ENCODE peak calls at places on chromosomes 7 and 10, in five cellular contexts. Y is GM23338, U is upper lobe of left lung, N is HCT116, F is HepG2. J is an unnamed sample. For H3K4me1, the result is how much of the 10 kb centered on the place peaks cover.

GRCh38 chr7:152904698-152905097 is 145.1 kb downstream of the ACTR3B start:
- ATAC-seq in Y (no peak), U (no peak), N (no peak), F (no peak), J (no peak)

GRCh38 chr10:35409808-35410207 is 73.5 kb downstream of the CCNY start:
- ATAC-seq in Y (no peak), U (no peak), N (no peak), F (peak), J (no peak)

GRCh38 chr10:49024484-49024883 is 84.8 kb upstream of the LRRC18 start:
- ATAC-seq in Y (no peak), U (no peak), N (no peak), F (no peak), J (no peak)

GRCh38 chr10:113469796-113470195 is 83.1 kb upstream of the HABP2 start:
- ATAC-seq in Y (no peak), U (no peak), N (no peak), F (no peak), J (no peak)

GRCh38 chr7:140754506-140754905 is 58.0 kb downstream of the NDUFB2 start:
- ATAC-seq in Y (no peak), U (no peak), N (no peak), F (no peak), J (no peak)

GRCh38 chr10:12597800-12598750 is 248.7 kb downstream of the CAMK1D start:
- ATAC-seq in Y (no peak), U (no peak), N (no peak), F (no peak), J (no peak)

GRCh38 chr7:99404977-99405320 is 3.4 kb downstream of the PDAP1 start:
- ATAC-seq in Y (no peak), U (no peak), N (no peak), F (no peak), J (no peak)

GRCh38 chr10:59134302-59134701 is 42.1 kb upstream of the PHYHIPL start:
- ATAC-seq in Y (no peak), U (no peak), N (no peak), F (no peak), J (no peak)

GRCh38 chr7:98054585-98054984 is 52.1 kb upstream of the LMTK2 start:
- ATAC-seq in Y (no peak), U (no peak), N (no peak), F (no peak), J (no peak)

GRCh38 chr10:79081353-79082034 is 12.7 kb downstream of the ZMIZ1 start:
- ATAC-seq in Y (no peak), U (no peak), N (no peak), F (no peak), J (no peak)

GRCh38 chr10:86591436-86591835 is 62.9 kb upstream of the OPN4 start:
- ATAC-seq in Y (no peak), U (no peak), N (no peak), F (no peak), J (no peak)

GRCh38 chr7:92547579-92547978 is 19.0 kb downstream of the RBM48 start:
- ATAC-seq in Y (no peak), U (peak), N (no peak), F (peak), J (no peak)

GRCh38 chr7:27991006-27991528 is 189.5 kb downstream of the JAZF1 start:
- ATAC-seq in Y (no peak), U (no peak), N (no peak), F (no peak), J (no peak)

DNA sequence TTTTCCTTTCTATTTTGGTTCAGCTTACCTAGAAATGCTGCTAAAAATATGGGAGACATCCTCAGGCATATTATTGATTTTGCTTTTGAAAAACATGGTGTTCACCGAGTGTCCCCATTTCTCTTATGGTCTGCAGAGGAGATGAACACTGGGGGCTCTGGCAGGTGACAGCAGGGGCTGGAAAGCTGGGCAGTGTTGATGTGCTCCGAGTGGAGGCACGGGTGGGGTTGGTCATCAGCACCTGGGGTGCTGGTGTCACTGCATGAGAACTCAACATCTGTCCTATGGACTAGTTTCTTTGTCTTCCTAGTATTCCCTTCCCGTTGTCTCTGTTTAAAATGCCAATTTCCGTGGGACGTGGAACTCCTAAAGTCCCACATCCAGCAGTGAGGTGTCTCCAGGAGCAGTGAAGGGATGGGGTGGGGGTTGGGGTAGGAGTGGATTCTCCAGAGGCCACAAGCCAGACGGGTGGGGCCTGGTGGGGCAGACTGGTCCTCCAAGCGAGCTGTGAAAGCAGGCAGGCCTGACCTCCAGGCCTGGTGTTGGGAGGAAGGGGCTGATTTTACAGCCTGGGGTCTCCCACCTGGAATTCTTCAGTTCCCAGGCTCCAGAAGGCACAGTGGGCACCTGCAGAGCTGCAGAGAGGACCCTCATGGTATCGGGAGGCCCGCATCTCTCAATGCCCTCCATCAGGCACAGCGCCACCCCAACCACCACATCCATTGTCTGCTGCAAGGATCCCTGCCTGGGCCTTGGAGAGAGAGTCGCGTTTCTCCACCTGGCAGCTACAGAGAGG is 24.4 kb downstream of the ZNF775 start:
- ATAC-seq in Y (no peak), U (no peak), N (no peak), F (no peak), J (no peak)
- H3K4me1 ChIP-seq in Y (half or more), U (under half), N (under half), F (half or more), J (under half)

GRCh38 chr10:61325183-61325582 is 128.0 kb downstream of the TMEM26 start:
- ATAC-seq in Y (no peak), U (no peak), N (no peak), F (no peak), J (no peak)
- TF ChIP-seq POLR2AphosphoS5 in Y (no peak), U (no peak), N (no peak), F (no peak), J (no peak)

DNA sequence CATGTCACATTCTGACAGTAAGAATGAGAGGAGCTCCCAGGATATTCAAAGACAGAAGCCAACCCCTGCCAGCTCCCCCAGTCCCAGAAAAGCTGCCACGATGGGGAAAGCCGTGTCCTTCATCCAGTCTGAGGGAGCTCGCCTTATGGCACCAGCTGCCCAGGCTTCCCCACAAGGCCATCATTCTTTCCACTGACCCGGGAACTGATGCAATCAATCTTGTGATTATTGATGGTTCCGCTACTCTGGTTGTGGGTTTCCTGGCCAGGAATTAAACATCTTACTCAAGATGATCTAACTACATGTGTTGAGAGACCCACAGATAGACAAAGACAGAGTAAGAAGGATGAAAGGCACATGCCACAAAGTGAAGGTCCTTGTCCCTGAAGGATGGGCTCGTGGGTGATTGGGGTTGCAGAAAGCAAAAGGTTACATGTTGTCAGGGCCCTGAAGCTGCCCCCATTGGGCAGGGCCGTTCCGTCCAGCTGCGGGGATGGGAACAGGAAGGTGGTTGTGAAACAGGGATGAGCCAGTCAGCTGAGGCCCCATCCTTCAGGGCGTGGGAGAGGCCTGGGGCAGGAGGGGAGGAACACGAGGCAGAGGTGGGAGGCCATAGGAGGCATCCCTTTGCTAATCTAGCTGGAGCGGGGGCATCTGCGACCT is 127.6 kb downstream of the OAT start:
- ATAC-seq in Y (no peak), U (no peak), N (no peak), F (no peak), J (peak)
- H3K4me1 ChIP-seq in Y (under half), U (under half), N (under half), F (under half), J (under half)

DNA sequence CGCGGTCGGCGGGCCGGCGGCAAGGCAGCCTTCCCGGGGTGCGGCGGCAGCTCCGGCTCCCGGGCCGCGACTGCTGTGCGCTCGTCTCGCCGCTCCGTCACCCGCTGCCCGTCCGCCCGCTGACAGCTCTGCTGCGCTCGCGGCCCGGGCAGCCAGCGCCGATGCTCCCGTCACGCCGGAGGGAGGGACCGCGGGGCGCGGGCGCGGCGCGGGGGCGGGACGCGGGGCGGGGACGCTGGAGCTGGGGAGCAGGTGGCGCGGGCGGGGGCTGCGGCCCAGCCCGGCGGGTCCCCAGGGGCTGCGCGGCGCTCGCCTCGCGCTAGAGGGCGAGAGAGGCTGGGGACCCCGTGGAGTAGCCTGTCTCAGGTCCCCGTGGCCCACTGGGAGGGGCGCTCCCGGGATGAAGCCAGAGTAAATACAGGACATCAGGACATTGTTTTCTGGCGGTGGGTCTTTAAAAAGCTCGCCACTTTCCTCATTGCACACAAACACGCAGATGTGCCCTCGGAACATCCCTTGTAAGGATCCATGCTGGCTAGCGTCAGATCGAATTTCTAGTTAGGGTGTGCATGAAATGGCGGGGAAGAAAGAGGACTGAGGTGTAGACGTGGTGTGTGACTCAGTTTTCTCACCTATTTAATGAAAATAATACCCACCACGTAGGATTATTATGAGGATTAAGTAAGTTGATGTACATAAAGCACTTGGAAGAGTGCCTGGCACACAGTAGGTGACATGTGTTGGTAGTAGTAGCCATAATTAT is at the start of gene ELAPOR2:
- ATAC-seq in Y (peak), U (peak), N (peak), F (peak), J (peak)
- TF ChIP-seq POLR2AphosphoS5 in Y (peak), U (no peak), N (peak), F (no peak), J (no peak)

GRCh38 chr10:69391158-69391557 is 25.6 kb downstream of the TACR2 start:
- ATAC-seq in Y (no peak), U (no peak), N (no peak), F (no peak), J (no peak)
- H3K4me1 ChIP-seq in Y (under half), U (under half), N (under half), F (under half), J (under half)

GRCh38 chr10:668786-669485 is 20.5 kb downstream of the DIP2C start:
- ATAC-seq in Y (no peak), U (no peak), N (no peak), F (no peak), J (no peak)
- TF ChIP-seq POLR2AphosphoS5 in Y (no peak), U (no peak), N (no peak), F (no peak), J (no peak)

DNA sequence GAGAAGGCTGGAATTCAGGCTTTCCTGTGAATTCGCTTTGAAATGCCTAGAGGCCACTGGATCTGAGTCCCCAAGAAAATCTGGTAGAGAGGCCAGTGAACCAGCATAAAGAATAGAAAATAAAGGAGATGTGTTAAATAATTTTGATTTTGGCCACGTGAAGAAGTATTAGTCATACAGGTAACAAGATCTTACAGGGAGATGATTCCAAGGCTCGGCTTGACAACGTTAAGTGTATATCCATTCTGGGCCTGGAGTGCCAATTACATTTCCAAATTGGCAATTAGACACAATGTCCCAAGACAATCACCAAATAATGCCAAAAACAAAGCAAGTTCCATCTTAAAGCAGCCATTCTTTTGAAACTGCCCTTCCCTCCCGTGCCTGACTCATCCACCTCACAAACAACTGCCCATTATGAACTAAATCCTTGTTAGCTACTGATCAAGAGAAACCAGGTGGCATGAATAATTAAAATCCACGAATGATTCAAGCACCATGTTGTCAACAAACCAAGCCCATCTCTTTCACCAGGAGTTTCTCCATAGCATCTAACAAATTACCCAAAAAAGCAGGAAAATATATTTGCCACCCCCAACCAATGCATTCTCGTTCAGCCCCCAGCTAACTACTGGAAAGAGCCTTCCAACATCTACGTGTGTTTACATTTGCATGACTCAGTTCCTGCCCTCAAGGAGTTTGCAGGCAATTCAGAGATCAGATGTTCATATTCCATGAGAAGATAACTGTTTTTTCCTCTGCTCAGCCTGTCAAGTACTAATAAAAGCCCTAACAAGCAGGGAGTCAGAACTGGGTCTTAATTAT is 8.5 kb downstream of the KCNMA1 start:
- ATAC-seq in Y (no peak), U (no peak), N (no peak), F (no peak), J (no peak)
- H3K4me1 ChIP-seq in Y (under half), U (under half), N (under half), F (under half), J (half or more)

DNA sequence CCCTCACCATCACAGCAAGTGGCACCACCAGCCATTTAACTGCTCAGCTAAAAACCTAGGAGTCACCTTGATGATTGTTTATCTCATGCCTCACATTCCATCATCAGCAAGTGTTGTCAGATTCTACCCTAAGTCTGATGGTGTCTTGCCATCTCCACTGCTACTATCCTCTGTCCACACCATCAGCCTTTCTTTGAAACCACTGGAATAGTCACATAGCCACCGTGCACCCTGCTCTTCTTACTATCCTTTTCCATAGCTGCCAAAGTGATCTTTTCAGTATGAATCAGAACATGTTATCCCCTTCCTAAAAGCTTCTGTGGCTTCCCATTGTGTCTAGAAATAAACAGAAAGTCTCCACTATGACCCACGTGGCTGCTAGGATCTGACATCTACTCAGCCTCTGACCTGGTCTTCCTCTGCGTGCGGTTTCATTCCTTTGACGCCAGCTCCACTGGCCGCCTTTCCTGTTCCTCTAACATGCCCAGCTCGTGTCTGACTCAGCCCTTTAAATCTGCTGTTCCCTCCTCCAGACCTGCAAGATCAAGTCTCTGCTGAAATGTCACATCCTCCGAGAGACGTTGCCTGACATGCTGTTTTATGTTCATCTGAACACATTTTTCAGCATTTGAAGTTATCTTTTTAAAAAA is 16.5 kb upstream of the CHN2 start:
- ATAC-seq in Y (no peak), U (peak), N (no peak), F (no peak), J (peak)
- TF ChIP-seq POLR2AphosphoS5 in Y (no peak), U (no peak), N (no peak), F (no peak), J (no peak)

GRCh38 chr7:18593602-18594279 is 98.2 kb downstream of the HDAC9 start:
- ATAC-seq in Y (no peak), U (no peak), N (no peak), F (no peak), J (no peak)
- H3K4me1 ChIP-seq in Y (under half), U (under half), N (under half), F (under half), J (under half)